ENCODE peak calls at places on chromosomes 3 and 15, in eight cellular contexts. P is GM13976, N is neural crest cell, R is DND-41, X is A673, B is tibial nerve, T is OCI-LY7, D is heart left ventricle. A is an unnamed sample.

GRCh38 chr3:62203152-62203551 is 170.2 kb downstream of the FEZF2 start:
- DNase-seq in P (no peak), R (no peak), B (no peak), X (no peak), D (no peak), T (no peak), N (no peak), A (no peak)

GRCh38 chr3:98994128-98994762 is 92.8 kb upstream of the DCBLD2 start:
- DNase-seq in X (peak; percentile 71), T (no peak), B (no peak), P (no peak), N (no peak), R (no peak), D (no peak), A (no peak)

GRCh38 chr15:57427367-57427821 is 51.1 kb downstream of the CGNL1 start:
- DNase-seq in D (peak; percentile 46), B (peak; percentile 57), T (no peak), X (no peak), R (no peak), N (no peak), P (no peak), A (no peak)

GRCh38 chr3:52153389-52154096 is 680 bp downstream of the POC1A start:
- DNase-seq in P (no peak), B (no peak), D (no peak), N (peak; percentile 19), R (peak; percentile 44), X (no peak), T (peak; percentile 47), A (peak; percentile 35)

GRCh38 chr15:74817370-74817737 is 4.7 kb downstream of the LMAN1L start:
- DNase-seq in D (peak; percentile 87), R (no peak), N (no peak), B (no peak), X (no peak), T (no peak), P (no peak), A (no peak)

GRCh38 chr3:172135766-172136729 is 96.7 kb downstream of the FNDC3B start:
- DNase-seq in P (no peak), N (no peak), R (no peak), D (no peak), T (no peak), X (no peak), B (no peak), A (no peak)

GRCh38 chr3:46670000-46670890 is 23.2 kb downstream of the ALS2CL start:
- DNase-seq in P (no peak), R (no peak), N (no peak), D (peak; percentile 24), B (no peak), X (no peak), T (no peak), A (no peak)

GRCh38 chr15:78960308-78960707 is 15.5 kb upstream of the CTSH start:
- DNase-seq in N (no peak), R (no peak), P (no peak), B (no peak), X (no peak), D (no peak), T (no peak), A (no peak)

GRCh38 chr3:195240171-195240701 is 30.7 kb downstream of the XXYLT1 start:
- DNase-seq in T (no peak), X (no peak), R (no peak), D (peak; percentile 76), N (no peak), P (no peak), B (no peak), A (no peak)

GRCh38 chr3:53260286-53260785 is 4.5 kb upstream of the TKT start:
- DNase-seq in X (no peak), D (peak; percentile 66), T (no peak), R (no peak), N (no peak), B (no peak), P (no peak), A (no peak)

GRCh38 chr3:63847718-63848450 is 15.7 kb downstream of the THOC7 start:
- DNase-seq in N (no peak), P (no peak), B (no peak), D (no peak), T (no peak), X (no peak), R (no peak), A (no peak)

GRCh38 chr3:50292159-50292923 is at the start of gene IFRD2:
- DNase-seq in B (peak; percentile 94), T (peak; percentile 98), D (peak; percentile 98), P (peak; percentile 97), X (peak; percentile 95), R (peak; percentile 98), N (peak; percentile 90), A (peak; percentile 98)
- TF ChIP-seq CTCF in B (no peak), T (no peak), D (no peak), P (no peak), X (no peak), R (peak; percentile 35), N (no peak), A (no peak)

GRCh38 chr15:83206971-83207621 is 527 bp downstream of the HDGFL3 start:
- DNase-seq in T (peak; percentile 49), P (peak; percentile 56), B (peak; percentile 15), D (peak; percentile 49), R (peak; percentile 24), X (peak; percentile 50), N (peak; percentile 51), A (peak; percentile 43)

GRCh38 chr15:83209333-83209732 is 1.7 kb upstream of the HDGFL3 start:
- DNase-seq in X (peak; percentile 11), B (no peak), P (no peak), T (no peak), D (no peak), N (no peak), R (no peak), A (no peak)

GRCh38 chr15:83206387-83206970 is 1.1 kb downstream of the HDGFL3 start:
- DNase-seq in T (peak; percentile 13), D (no peak), P (peak; percentile 22), B (no peak), X (peak; percentile 17), R (peak; percentile 5), N (peak; percentile 23), A (no peak)

GRCh38 chr15:83207622-83208356 is at the start of gene HDGFL3:
- DNase-seq in N (peak; percentile 60), P (peak; percentile 62), D (peak; percentile 69), T (peak; percentile 72), B (peak; percentile 50), R (peak; percentile 65), X (peak; percentile 71), A (peak; percentile 76)

DNA sequence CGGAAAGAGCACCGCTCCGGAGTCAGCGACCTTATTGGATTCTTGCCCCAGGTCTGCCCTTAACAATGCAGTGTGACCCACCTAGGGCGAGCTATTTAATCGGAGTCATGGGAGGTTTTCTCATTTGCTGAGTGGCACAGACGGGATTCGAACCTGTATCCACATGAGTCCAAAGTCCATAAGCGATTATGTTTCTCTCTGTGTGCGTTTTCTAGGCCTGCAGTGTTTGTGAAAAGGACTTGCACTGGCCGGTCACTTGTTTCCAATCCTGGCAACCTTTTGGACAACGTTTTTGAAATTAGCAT is 686 bp upstream of the HDGFL3 start:
- DNase-seq in D (no peak), X (no peak), T (no peak), P (no peak), N (no peak), R (no peak), B (no peak), A (no peak)
- TF ChIP-seq CTCF in D (no peak), X (no peak), T (no peak), P (no peak), N (no peak), R (no peak), B (no peak), A (peak; percentile 28)

DNA sequence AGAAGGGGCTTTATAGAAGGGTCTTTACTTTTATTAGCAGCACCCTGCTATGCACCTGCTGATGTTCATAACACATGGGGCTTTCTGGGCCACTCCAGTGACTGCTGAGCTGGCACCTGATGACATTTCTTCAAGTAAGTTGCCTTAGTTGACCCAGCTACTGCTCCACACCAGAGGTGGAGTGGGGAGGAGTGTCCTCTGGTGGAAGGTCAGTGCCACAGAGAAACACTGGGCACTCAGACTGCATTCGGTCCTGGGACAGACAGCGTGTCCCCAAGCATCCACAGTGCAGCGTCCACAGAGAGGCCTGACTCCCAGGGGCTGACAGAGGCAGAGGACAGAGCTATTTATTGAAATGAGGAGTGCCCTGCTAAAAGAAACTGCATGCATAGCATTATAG is 74.9 kb upstream of the NSMCE3 start:
- DNase-seq in R (no peak), D (no peak), B (no peak), X (no peak), T (no peak), N (no peak), P (no peak), A (no peak)
- TF ChIP-seq CTCF in R (no peak), D (no peak), B (no peak), X (no peak), T (no peak), N (no peak), P (no peak), A (no peak)

GRCh38 chr15:26651909-26652308 is 121.0 kb downstream of the GABRB3 start:
- DNase-seq in T (no peak), B (no peak), R (no peak), D (no peak), N (no peak), X (no peak), P (no peak), A (no peak)
- TF ChIP-seq CTCF in T (no peak), B (no peak), R (no peak), D (no peak), N (no peak), X (no peak), P (no peak), A (no peak)

GRCh38 chr3:126945171-126945721 is 37.7 kb upstream of the PLXNA1 start:
- DNase-seq in R (no peak), T (no peak), D (no peak), X (no peak), B (no peak), P (no peak), N (no peak), A (no peak)
- TF ChIP-seq CTCF in R (peak; percentile 16), T (peak; percentile 31), D (no peak), X (peak; percentile 22), B (no peak), P (no peak), N (no peak), A (no peak)

DNA sequence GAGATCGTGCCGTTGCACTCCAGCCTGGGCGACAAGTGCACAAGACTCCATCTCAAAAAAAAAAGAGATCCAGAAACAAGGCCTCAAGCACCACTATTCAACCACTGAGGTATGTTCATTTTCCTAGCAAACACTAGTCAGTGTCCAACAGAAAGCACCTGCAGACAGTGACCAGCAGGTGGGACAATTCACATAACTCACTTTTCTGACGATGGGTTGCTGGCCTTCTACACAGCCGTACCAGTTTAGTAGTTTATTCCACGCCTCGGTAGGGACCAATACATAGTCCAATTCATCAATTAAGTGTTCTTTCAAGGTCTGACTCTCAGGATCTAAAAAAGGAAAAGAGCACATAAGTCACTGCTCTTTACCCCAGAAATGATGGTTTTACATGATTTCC is 12.4 kb downstream of the USP4 start:
- DNase-seq in T (no peak), D (no peak), P (no peak), B (no peak), N (no peak), R (no peak), X (no peak), A (peak; percentile 9)
- TF ChIP-seq CTCF in T (peak; percentile 40), D (no peak), P (peak; percentile 14), B (no peak), N (peak; percentile 52), R (peak; percentile 32), X (no peak), A (no peak)

A was measured in activated CD8-positive, alpha-beta T cell treated with anti-CD3 and anti-CD28 coated beads for 36 hours.